ENCODE peak calls at places on chromosomes 12 and 14, in eight cellular contexts. M is posterior cingulate gyrus, H is COR-L47, L is cardiac muscle cell, P is neuronal stem cell, Q is progenitor cell of endocrine pancreas, Y is fibroblast of the aortic adventitia, D is HFFc6. E is an unnamed sample.

GRCh38 chr14:32682219-32682618 is 256.5 kb upstream of the NPAS3 start:
- DNase-seq in Q (no peak), H (no peak), Y (no peak), D (no peak), L (no peak), M (no peak), P (no peak), E (no peak)

GRCh38 chr12:65205886-65206285 is 36.5 kb downstream of the LEMD3 start:
- DNase-seq in P (no peak), Q (no peak), L (no peak), D (no peak), H (no peak), M (no peak), Y (no peak), E (no peak)

GRCh38 chr14:37056473-37056872 is 115.9 kb downstream of the SLC25A21 start:
- DNase-seq in L (no peak), Q (no peak), D (no peak), P (no peak), H (no peak), M (no peak), Y (peak), E (peak)

GRCh38 chr12:113041560-113041959 is 15.0 kb upstream of the DTX1 start:
- DNase-seq in D (no peak), Q (no peak), M (no peak), P (no peak), Y (no peak), H (no peak), L (no peak), E (no peak)

GRCh38 chr14:49970474-49971147 is 77.7 kb downstream of the ARF6 start:
- DNase-seq in P (no peak), L (peak), Q (no peak), M (no peak), D (no peak), Y (peak), H (no peak), E (peak)

GRCh38 chr14:75884198-75884611 is 97.6 kb downstream of the TGFB3 start:
- DNase-seq in P (no peak), D (peak), Y (peak), M (no peak), L (peak), Q (no peak), H (no peak), E (peak)

GRCh38 chr14:78088941-78089340 is 81.2 kb upstream of the NRXN3 start:
- DNase-seq in L (no peak), P (no peak), D (no peak), M (no peak), Q (no peak), Y (no peak), H (no peak), E (no peak)

GRCh38 chr12:52756281-52756960 is 20.7 kb downstream of the KRT76 start:
- DNase-seq in M (no peak), Y (no peak), P (no peak), H (no peak), D (no peak), Q (no peak), L (no peak), E (no peak)